ENCODE peak calls at places on chromosomes 4 and X, in eight cellular contexts. J, O, T, M, H, I, P and G are unnamed samples.

GRCh38 chr4:24853142-24853541 is 57.8 kb downstream of the SOD3 start:
- DNase-seq in H (no peak), T (peak; percentile 53), M (no peak), O (peak; percentile 64), J (no peak), P (no peak), I (peak; percentile 16), G (no peak)

GRCh38 chrX:153874091-153874365 is 11.9 kb downstream of the L1CAM start:
- DNase-seq in T (no peak), O (no peak), J (no peak), P (no peak), M (no peak), H (no peak), I (no peak), G (no peak)

GRCh38 chr4:83552085-83552484 is 16.2 kb downstream of the GPAT3 start:
- DNase-seq in P (no peak), M (no peak), O (no peak), T (peak; percentile 66), J (no peak), I (peak; percentile 51), H (no peak), G (no peak)

GRCh38 chrX:37998586-37999267 is 7.6 kb upstream of the SYTL5 start:
- DNase-seq in T (peak; percentile 14), O (peak; percentile 56), J (no peak), P (no peak), I (no peak), M (no peak), H (no peak), G (no peak)

GRCh38 chr4:156838761-156839160 is 132.8 kb downstream of the PDGFC start:
- DNase-seq in I (peak; percentile 27), T (peak; percentile 33), M (no peak), J (no peak), P (no peak), O (no peak), H (no peak), G (peak; percentile 5)

GRCh38 chrX:134677332-134677731 is 19.1 kb upstream of the PLAC1 start:
- DNase-seq in H (no peak), I (no peak), O (no peak), M (no peak), P (no peak), J (no peak), T (no peak), G (no peak)

GRCh38 chr4:147943159-147943638 is 211.3 kb downstream of the ARHGAP10 start:
- DNase-seq in T (no peak), P (no peak), M (no peak), H (no peak), J (no peak), I (no peak), O (no peak), G (no peak)

GRCh38 chr4:167934216-167934615 is 158.1 kb upstream of the ANXA10 start:
- DNase-seq in I (no peak), H (no peak), M (no peak), O (no peak), T (no peak), J (no peak), P (no peak), G (no peak)

GRCh38 chr4:36042122-36042970 is 202.0 kb downstream of the ARAP2 start:
- DNase-seq in H (no peak), I (no peak), P (no peak), M (no peak), J (no peak), O (no peak), T (no peak), G (no peak)

GRCh38 chr4:13988347-13989265 is 361.1 kb upstream of the BOD1L1 start:
- DNase-seq in O (peak; percentile 98), M (peak; percentile 20), P (no peak), H (no peak), T (peak; percentile 86), I (peak; percentile 96), J (no peak), G (no peak)

GRCh38 chr4:23373269-23373668 is 516.6 kb downstream of the PPARGC1A start:
- DNase-seq in J (no peak), P (no peak), M (no peak), O (peak; percentile 23), H (peak; percentile 73), T (peak; percentile 20), I (peak; percentile 63), G (no peak)

GRCh38 chr4:26779224-26779623 is 81.4 kb upstream of the STIM2 start:
- DNase-seq in H (no peak), J (no peak), P (no peak), T (no peak), O (no peak), I (no peak), M (no peak), G (no peak)

GRCh38 chr4:67980512-67980911 is 17.2 kb upstream of the TMPRSS11A start:
- DNase-seq in O (no peak), H (no peak), T (no peak), I (no peak), J (no peak), P (no peak), M (no peak), G (no peak)

GRCh38 chr4:169993531-169993930 is 32.7 kb downstream of the MFAP3L start:
- DNase-seq in I (no peak), T (no peak), O (no peak), P (peak; percentile 64), H (no peak), J (no peak), M (no peak), G (no peak)

GRCh38 chr4:186643501-186644315 is 79.9 kb downstream of the FAT1 start:
- DNase-seq in P (no peak), I (peak; percentile 79), O (no peak), J (no peak), T (peak; percentile 82), H (no peak), M (no peak), G (peak; percentile 7)

GRCh38 chr4:25172964-25173917 is 13.0 kb upstream of the SEPSECS start:
- DNase-seq in P (no peak), O (peak; percentile 98), T (peak; percentile 98), M (peak; percentile 16), H (no peak), I (peak; percentile 97), J (no peak), G (no peak)

GRCh38 chrX:13398073-13398823 is 78.4 kb upstream of the ATXN3L start:
- DNase-seq in H (peak; percentile 77), P (no peak), M (peak; percentile 28), O (peak; percentile 98), T (peak; percentile 95), I (peak; percentile 97), J (no peak), G (peak; percentile 1)

GRCh38 chrX:106948641-106949040 is 28.4 kb downstream of the CLDN2 start:
- DNase-seq in J (no peak), I (no peak), H (no peak), T (no peak), P (no peak), M (no peak), O (no peak), G (no peak)

GRCh38 chr4:113760094-113760851 is 1.3 kb downstream of the CAMK2D start:
- DNase-seq in J (peak; percentile 27), M (peak; percentile 24), P (no peak), I (peak; percentile 67), H (peak; percentile 74), T (peak; percentile 72), O (peak; percentile 27), G (peak; percentile 41)

GRCh38 chrX:20066968-20067708 is 49.6 kb downstream of the MAP7D2 start:
- DNase-seq in J (peak; percentile 1), I (peak; percentile 52), O (peak; percentile 40), P (no peak), T (peak; percentile 51), H (peak; percentile 55), M (no peak), G (peak; percentile 43)

GRCh38 chr4:159360549-159360948 is 257.7 kb downstream of the RAPGEF2 start:
- DNase-seq in J (no peak), O (peak; percentile 79), M (no peak), T (peak; percentile 91), P (no peak), H (no peak), I (peak; percentile 70), G (no peak)

GRCh38 chr4:169030575-169030982 is 20.5 kb upstream of the CBR4 start:
- DNase-seq in M (no peak), O (peak; percentile 18), I (no peak), T (peak; percentile 15), H (no peak), P (no peak), J (no peak), G (no peak)

GRCh38 chrX:21354725-21355124 is 19.5 kb upstream of the CNKSR2 start:
- DNase-seq in P (no peak), J (no peak), T (no peak), I (no peak), H (no peak), M (no peak), O (no peak), G (no peak)

GRCh38 chrX:109537324-109537665 is 651 bp downstream of the NXT2 start:
- DNase-seq in T (peak; percentile 95), I (peak; percentile 78), P (no peak), J (no peak), H (no peak), M (no peak), O (peak; percentile 47), G (no peak)